ENCODE peak calls at places on chromosomes 6 and 20, in five cellular contexts. One of them, this sample, is unnamed.

GRCh38 chr6:43014434-43014909 is 423 bp downstream of the KLHDC3 start:
- DNase-seq in MCF 10A: peak; percentile 13
- DNase-seq in WTC11: no peak
- DNase-seq in NCI-H69: no peak
- DNase-seq in AG09319: no peak
- DNase-seq in this sample: peak; percentile 20

GRCh38 chr6:47268572-47269187 is 41.0 kb downstream of the TNFRSF21 start:
- DNase-seq in MCF 10A: no peak
- DNase-seq in WTC11: no peak
- DNase-seq in NCI-H69: no peak
- DNase-seq in AG09319: no peak
- DNase-seq in this sample: no peak

GRCh38 chr20:10594286-10594868 is 79.4 kb downstream of the JAG1 start:
- DNase-seq in MCF 10A: peak; percentile 54
- DNase-seq in WTC11: no peak
- DNase-seq in NCI-H69: no peak
- DNase-seq in AG09319: no peak
- DNase-seq in this sample: no peak

GRCh38 chr20:20010639-20011500 is 6.3 kb upstream of the NAA20 start:
- DNase-seq in MCF 10A: peak; percentile 33
- DNase-seq in WTC11: no peak
- DNase-seq in NCI-H69: peak; percentile 89
- DNase-seq in AG09319: peak; percentile 38
- DNase-seq in this sample: no peak

GRCh38 chr6:114000066-114000465 is 29.1 kb upstream of the HDAC2 start:
- DNase-seq in MCF 10A: no peak
- DNase-seq in WTC11: no peak
- DNase-seq in NCI-H69: no peak
- DNase-seq in AG09319: no peak
- DNase-seq in this sample: no peak

GRCh38 chr6:5333653-5334052 is 72.3 kb downstream of the FARS2 start:
- DNase-seq in MCF 10A: peak; percentile 46
- DNase-seq in WTC11: no peak
- DNase-seq in NCI-H69: peak; percentile 94
- DNase-seq in AG09319: no peak
- DNase-seq in this sample: no peak

GRCh38 chr6:118464620-118465019 is 83.5 kb upstream of the PLN start:
- DNase-seq in MCF 10A: no peak
- DNase-seq in WTC11: no peak
- DNase-seq in NCI-H69: no peak
- DNase-seq in AG09319: no peak
- DNase-seq in this sample: no peak

GRCh38 chr20:36676701-36677421 is 30.9 kb upstream of the SLA2 start:
- DNase-seq in MCF 10A: no peak
- DNase-seq in WTC11: peak; percentile 92
- DNase-seq in NCI-H69: no peak
- DNase-seq in AG09319: no peak
- DNase-seq in this sample: no peak

GRCh38 chr6:155415953-155416352 is 39.7 kb downstream of the NOX3 start:
- DNase-seq in MCF 10A: no peak
- DNase-seq in WTC11: no peak
- DNase-seq in NCI-H69: peak; percentile 9
- DNase-seq in AG09319: no peak
- DNase-seq in this sample: no peak

GRCh38 chr6:5665173-5665572 is 341.6 kb downstream of the NRN1 start:
- DNase-seq in MCF 10A: no peak
- DNase-seq in WTC11: no peak
- DNase-seq in NCI-H69: no peak
- DNase-seq in AG09319: no peak
- DNase-seq in this sample: peak; percentile 91

GRCh38 chr20:23365390-23366165 is 3.6 kb downstream of the GZF1 start:
- DNase-seq in MCF 10A: no peak
- DNase-seq in WTC11: no peak
- DNase-seq in NCI-H69: no peak
- DNase-seq in AG09319: no peak
- DNase-seq in this sample: no peak

This sample was measured in NAMALWA.